ENCODE peak calls at places on chromosomes 5 and 9, in nine cellular contexts. Q, I, H, C, F, B, K, Y and E are unnamed samples.

GRCh38 chr5:171355302-171355724 is 32.3 kb upstream of the NPM1 start:
- DNase-seq in I (no peak), F (no peak), C (peak; percentile 60), Q (no peak), Y (peak; percentile 42), H (no peak), K (peak; percentile 8), B (no peak), E (no peak)

GRCh38 chr5:122715095-122715494 is 59.8 kb upstream of the SNX2 start:
- DNase-seq in Q (no peak), Y (no peak), H (no peak), B (peak; percentile 52), I (no peak), C (no peak), F (no peak), K (no peak), E (no peak)

GRCh38 chr5:33832904-33833575 is 58.8 kb downstream of the ADAMTS12 start:
- DNase-seq in I (no peak), C (no peak), B (no peak), K (no peak), F (no peak), Q (no peak), H (no peak), Y (no peak), E (no peak)

GRCh38 chr5:132586063-132586462 is 29.3 kb downstream of the RAD50 start:
- DNase-seq in B (no peak), H (no peak), C (no peak), F (no peak), Q (no peak), K (no peak), Y (no peak), I (no peak), E (no peak)

GRCh38 chr5:39169081-39169480 is 50.3 kb downstream of the FYB1 start:
- DNase-seq in B (no peak), F (no peak), C (no peak), K (no peak), Y (no peak), I (no peak), H (no peak), Q (no peak), E (no peak)

GRCh38 chr5:138809391-138809790 is 56.2 kb downstream of the CTNNA1 start:
- DNase-seq in K (no peak), F (no peak), H (no peak), C (no peak), I (no peak), B (no peak), Y (no peak), Q (no peak), E (no peak)

GRCh38 chr5:41068169-41068568 is 3.0 kb downstream of the MROH2B start:
- DNase-seq in K (no peak), C (no peak), H (peak; percentile 71), B (peak; percentile 77), Y (no peak), F (no peak), I (no peak), Q (no peak), E (no peak)

GRCh38 chr5:43649256-43649655 is 46.3 kb downstream of the NNT start:
- DNase-seq in B (peak; percentile 35), H (no peak), K (no peak), F (no peak), I (no peak), Y (no peak), C (no peak), Q (no peak), E (no peak)

GRCh38 chr5:151685749-151686672 is 704 bp downstream of the SPARC start:
- DNase-seq in F (no peak), Y (no peak), I (no peak), H (no peak), C (no peak), Q (no peak), B (no peak), K (no peak), E (no peak)

GRCh38 chr5:174623018-174623417 is 101.4 kb upstream of the MSX2 start:
- DNase-seq in I (no peak), Q (no peak), Y (no peak), B (no peak), H (no peak), C (no peak), F (no peak), K (no peak), E (no peak)

GRCh38 chr9:137314561-137315560 is 12.8 kb upstream of the NRARP start:
- DNase-seq in C (peak; percentile 23), K (no peak), B (no peak), Y (no peak), I (no peak), H (no peak), F (no peak), Q (peak; percentile 10), E (no peak)

GRCh38 chr9:134239939-134240338 is 75.6 kb upstream of the RNU6ATAC start:
- DNase-seq in C (no peak), B (no peak), K (no peak), F (no peak), Y (no peak), H (no peak), I (no peak), Q (no peak), E (no peak)

GRCh38 chr9:88436379-88436778 is 48.1 kb downstream of the SPIN1 start:
- DNase-seq in K (no peak), Y (no peak), I (no peak), F (no peak), B (no peak), H (no peak), Q (no peak), C (no peak), E (no peak)

GRCh38 chr9:137235424-137236237 is 4.9 kb downstream of the SLC34A3 start:
- DNase-seq in Q (no peak), H (no peak), I (no peak), Y (no peak), B (no peak), K (no peak), C (no peak), F (peak; percentile 45), E (no peak)

GRCh38 chr5:34674226-34674625 is 18.1 kb downstream of the RAI14 start:
- DNase-seq in K (no peak), B (peak; percentile 86), Q (no peak), I (no peak), C (no peak), F (no peak), H (no peak), Y (no peak), E (no peak)

GRCh38 chr5:180494510-180495181 is 467 bp downstream of the CNOT6 start:
- DNase-seq in K (peak; percentile 27), F (peak; percentile 12), Y (peak; percentile 49), Q (peak; percentile 14), H (no peak), I (no peak), C (peak; percentile 67), B (peak; percentile 34), E (peak; percentile 34)

GRCh38 chr5:176780071-176780850 is 30.1 kb upstream of the UNC5A start:
- DNase-seq in Q (no peak), K (no peak), Y (no peak), B (no peak), F (no peak), C (no peak), H (no peak), I (no peak), E (no peak)

GRCh38 chr5:140147460-140147859 is 21.7 kb downstream of the IGIP start:
- DNase-seq in C (no peak), Y (no peak), K (no peak), F (no peak), Q (no peak), B (no peak), H (no peak), I (no peak), E (no peak)

GRCh38 chr5:104652271-104652861 is 1089.8 kb upstream of the NUDT12 start:
- DNase-seq in H (no peak), F (no peak), Y (no peak), B (no peak), Q (no peak), C (no peak), K (no peak), I (no peak), E (no peak)

GRCh38 chr5:145350501-145350900 is 484.6 kb downstream of the PRELID2 start:
- DNase-seq in B (peak; percentile 11), H (no peak), Q (no peak), C (no peak), F (no peak), I (no peak), Y (no peak), K (no peak), E (no peak)

GRCh38 chr9:126093771-126094170 is 232.9 kb upstream of the MVB12B start:
- DNase-seq in K (no peak), Q (no peak), B (no peak), C (no peak), H (no peak), F (no peak), I (no peak), Y (no peak), E (no peak)

GRCh38 chr9:78035369-78035993 is 3.9 kb upstream of the GNAQ start:
- DNase-seq in H (peak; percentile 52), C (peak; percentile 37), F (peak; percentile 69), B (peak; percentile 90), Y (peak; percentile 33), Q (peak; percentile 75), K (peak; percentile 45), I (peak; percentile 62), E (peak; percentile 88)

GRCh38 chr9:134666208-134666607 is 24.6 kb downstream of the COL5A1 start:
- DNase-seq in I (no peak), B (no peak), Q (no peak), H (no peak), C (no peak), Y (no peak), F (no peak), K (no peak), E (no peak)

GRCh38 chr5:175867587-175868347 is 3.6 kb upstream of the CPLX2 start:
- DNase-seq in F (peak; percentile 90), Y (peak; percentile 15), K (no peak), H (peak; percentile 60), I (peak; percentile 44), B (peak; percentile 2), C (no peak), Q (peak; percentile 19), E (no peak)

GRCh38 chr9:115209601-115210306 is 91.8 kb upstream of the TNC start:
- DNase-seq in K (no peak), F (no peak), B (no peak), C (no peak), Q (no peak), I (no peak), H (no peak), Y (no peak), E (no peak)

GRCh38 chr9:114652776-114653555 is 4.6 kb downstream of the TEX53 start:
- DNase-seq in Q (no peak), H (no peak), F (no peak), I (no peak), Y (no peak), B (no peak), C (no peak), K (no peak), E (no peak)

GRCh38 chr9:81635526-81636279 is 53.6 kb downstream of the TLE1 start:
- DNase-seq in I (no peak), B (no peak), H (no peak), Q (no peak), C (no peak), K (no peak), F (no peak), Y (no peak), E (no peak)

GRCh38 chr5:90940227-90940995 is 381.8 kb downstream of the ADGRV1 start:
- DNase-seq in Q (peak; percentile 59), I (peak; percentile 58), H (peak; percentile 39), K (peak; percentile 4), Y (peak; percentile 43), F (no peak), C (peak; percentile 41), B (peak; percentile 33), E (no peak)

GRCh38 chr5:53913941-53914340 is 353.5 kb downstream of the NDUFS4 start:
- DNase-seq in H (no peak), C (no peak), Y (no peak), K (no peak), Q (no peak), B (no peak), I (no peak), F (no peak), E (no peak)

GRCh38 chr5:57493034-57493433 is 10.4 kb upstream of the ACTBL2 start:
- DNase-seq in Y (no peak), F (no peak), Q (peak; percentile 31), H (no peak), I (no peak), K (no peak), C (no peak), B (peak; percentile 28), E (no peak)

GRCh38 chr5:95779611-95780010 is 42.9 kb downstream of the GLRX start:
- DNase-seq in Y (no peak), B (peak; percentile 70), C (no peak), I (no peak), H (no peak), K (no peak), Q (no peak), F (no peak), E (no peak)